ENCODE peak calls at places on chromosomes 11 and 22, in four cellular contexts. One of them, this sample, is unnamed.

GRCh38 chr11:1401656-1402221 is 12.0 kb downstream of the BRSK2 start:
- DNase-seq in heart left ventricle: peak
- DNase-seq in body of pancreas: peak
- DNase-seq in NB4: peak
- DNase-seq in this sample: peak

GRCh38 chr11:65013130-65013691 is 749 bp upstream of the ARL2 start:
- DNase-seq in heart left ventricle: peak
- DNase-seq in body of pancreas: peak
- DNase-seq in NB4: peak
- DNase-seq in this sample: peak

GRCh38 chr22:17472886-17473285 is 90.4 kb upstream of the SLC25A18 start:
- DNase-seq in heart left ventricle: no peak
- DNase-seq in body of pancreas: no peak
- DNase-seq in NB4: no peak
- DNase-seq in this sample: no peak

GRCh38 chr11:127017482-127017881 is 16.9 kb upstream of the KIRREL3 start:
- DNase-seq in heart left ventricle: no peak
- DNase-seq in body of pancreas: no peak
- DNase-seq in NB4: no peak
- DNase-seq in this sample: no peak

GRCh38 chr11:121451178-121451981 is 734 bp upstream of the SORL1 start:
- DNase-seq in heart left ventricle: no peak
- DNase-seq in body of pancreas: peak
- DNase-seq in NB4: peak
- DNase-seq in this sample: peak

GRCh38 chr22:30602049-30602448 is 4.9 kb upstream of the TCN2 start:
- DNase-seq in heart left ventricle: no peak
- DNase-seq in body of pancreas: no peak
- DNase-seq in NB4: peak
- DNase-seq in this sample: no peak

GRCh38 chr22:43861529-43861928 is 784 bp downstream of the SULT4A1 start:
- DNase-seq in heart left ventricle: no peak
- DNase-seq in body of pancreas: no peak
- DNase-seq in NB4: no peak
- DNase-seq in this sample: no peak

GRCh38 chr11:15918212-15918611 is 438.1 kb downstream of the SOX6 start:
- DNase-seq in heart left ventricle: no peak
- DNase-seq in body of pancreas: no peak
- DNase-seq in NB4: no peak
- DNase-seq in this sample: no peak

GRCh38 chr11:65653229-65654225 is 9.2 kb downstream of the RELA start:
- DNase-seq in heart left ventricle: peak
- DNase-seq in body of pancreas: peak
- DNase-seq in NB4: no peak
- DNase-seq in this sample: peak

GRCh38 chr11:8531312-8531711 is 62.7 kb downstream of the STK33 start:
- DNase-seq in heart left ventricle: peak
- DNase-seq in body of pancreas: no peak
- DNase-seq in NB4: no peak
- DNase-seq in this sample: no peak

GRCh38 chr22:46688949-46689348 is 49.1 kb downstream of the CERK start:
- DNase-seq in heart left ventricle: peak
- DNase-seq in body of pancreas: no peak
- DNase-seq in NB4: no peak
- DNase-seq in this sample: no peak

GRCh38 chr11:93921695-93922468 is 71.5 kb upstream of the VSTM5 start:
- DNase-seq in heart left ventricle: peak
- DNase-seq in body of pancreas: peak
- DNase-seq in NB4: peak
- DNase-seq in this sample: peak

GRCh38 chr11:65870706-65871681 is 1.6 kb downstream of the EFEMP2 start:
- DNase-seq in heart left ventricle: peak
- DNase-seq in body of pancreas: peak
- DNase-seq in NB4: peak
- DNase-seq in this sample: peak

GRCh38 chr11:91947215-91947614 is 277.4 kb upstream of the FAT3 start:
- DNase-seq in heart left ventricle: peak
- DNase-seq in body of pancreas: peak
- DNase-seq in NB4: no peak
- DNase-seq in this sample: no peak

GRCh38 chr11:28152743-28153142 is 44.6 kb downstream of the METTL15 start:
- DNase-seq in heart left ventricle: no peak
- DNase-seq in body of pancreas: no peak
- DNase-seq in NB4: no peak
- DNase-seq in this sample: no peak

GRCh38 chr22:45208993-45209838 is 31.5 kb downstream of the KIAA0930 start:
- DNase-seq in heart left ventricle: no peak
- DNase-seq in body of pancreas: no peak
- DNase-seq in NB4: peak
- DNase-seq in this sample: no peak

GRCh38 chr11:115334932-115335788 is 169.1 kb downstream of the CADM1 start:
- DNase-seq in heart left ventricle: no peak
- DNase-seq in body of pancreas: no peak
- DNase-seq in NB4: peak
- DNase-seq in this sample: no peak

GRCh38 chr11:116984589-116984988 is 113.6 kb downstream of the SIK3 start:
- DNase-seq in heart left ventricle: no peak
- DNase-seq in body of pancreas: no peak
- DNase-seq in NB4: peak
- DNase-seq in this sample: no peak

GRCh38 chr11:62575837-62576236 is 2.1 kb upstream of the EEF1G start:
- DNase-seq in heart left ventricle: no peak
- DNase-seq in body of pancreas: no peak
- DNase-seq in NB4: no peak
- DNase-seq in this sample: no peak
- H3K4me3 ChIP-seq in heart left ventricle: no peak
- H3K4me3 ChIP-seq in body of pancreas: no peak
- H3K4me3 ChIP-seq in NB4: no peak
- H3K4me3 ChIP-seq in this sample: no peak

GRCh38 chr22:40156001-40156516 is 21.7 kb upstream of the TNRC6B start:
- DNase-seq in heart left ventricle: no peak
- DNase-seq in body of pancreas: peak
- DNase-seq in NB4: peak
- DNase-seq in this sample: peak
- TF ChIP-seq CTCF in heart left ventricle: no peak
- TF ChIP-seq CTCF in body of pancreas: no peak
- TF ChIP-seq CTCF in NB4: no peak
- TF ChIP-seq CTCF in this sample: no peak

GRCh38 chr11:111764621-111765020 is 1.6 kb downstream of the PPP2R1B start:
- DNase-seq in heart left ventricle: no peak
- DNase-seq in body of pancreas: no peak
- DNase-seq in NB4: no peak
- DNase-seq in this sample: no peak

GRCh38 chr11:111762981-111763643 is 3.1 kb downstream of the PPP2R1B start:
- DNase-seq in heart left ventricle: no peak
- DNase-seq in body of pancreas: no peak
- DNase-seq in NB4: no peak
- DNase-seq in this sample: no peak

GRCh38 chr11:111765984-111766833 is at the start of gene PPP2R1B:
- DNase-seq in heart left ventricle: peak
- DNase-seq in body of pancreas: peak
- DNase-seq in NB4: peak
- DNase-seq in this sample: peak

GRCh38 chr11:111766834-111767142 is 599 bp upstream of the PPP2R1B start:
- DNase-seq in heart left ventricle: no peak
- DNase-seq in body of pancreas: no peak
- DNase-seq in NB4: no peak
- DNase-seq in this sample: no peak

DNA sequence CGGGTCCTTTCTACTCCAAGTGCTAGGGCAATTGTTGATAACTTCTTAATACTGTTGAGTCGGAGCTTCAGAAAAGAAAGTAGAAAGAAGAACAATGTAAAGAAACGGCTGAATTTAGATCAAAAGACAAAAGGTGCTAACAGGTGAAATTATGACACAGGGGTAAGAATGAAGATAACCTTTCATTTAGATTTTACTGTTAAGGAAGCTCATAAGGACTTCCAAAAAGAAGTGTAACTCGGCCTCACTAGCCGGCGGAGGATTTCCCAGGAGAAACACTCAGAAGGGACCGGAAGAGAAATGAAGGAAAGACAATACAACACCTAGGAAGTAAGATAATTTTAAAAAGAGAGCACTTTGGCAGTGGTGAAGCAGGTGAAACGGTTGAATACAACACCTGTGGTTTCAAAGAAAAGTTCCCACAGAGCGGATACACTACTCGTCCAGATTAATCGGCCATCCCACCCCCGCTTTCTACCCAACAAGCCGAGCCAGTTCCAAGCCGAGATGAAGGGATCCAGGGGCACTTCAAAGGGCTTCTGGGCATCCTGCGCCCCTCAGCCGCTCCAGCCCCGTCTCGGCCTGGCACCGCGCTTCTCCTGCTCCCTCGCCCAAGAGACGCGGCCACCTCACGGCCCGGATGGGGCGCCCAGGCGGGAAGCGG is 737 bp downstream of the PPP2R1B start:
- DNase-seq in heart left ventricle: no peak
- DNase-seq in body of pancreas: peak
- DNase-seq in NB4: no peak
- DNase-seq in this sample: peak
- H3K4me3 ChIP-seq in heart left ventricle: peak
- H3K4me3 ChIP-seq in body of pancreas: peak
- H3K4me3 ChIP-seq in NB4: peak
- H3K4me3 ChIP-seq in this sample: peak

GRCh38 chr11:73135346-73136284 is 6.5 kb downstream of the FCHSD2 start:
- DNase-seq in heart left ventricle: no peak
- DNase-seq in body of pancreas: no peak
- DNase-seq in NB4: no peak
- DNase-seq in this sample: no peak

GRCh38 chr11:73140213-73141030 is 1.7 kb downstream of the FCHSD2 start:
- DNase-seq in heart left ventricle: peak
- DNase-seq in body of pancreas: peak
- DNase-seq in NB4: peak
- DNase-seq in this sample: peak

GRCh38 chr11:73137942-73138274 is 4.2 kb downstream of the FCHSD2 start:
- DNase-seq in heart left ventricle: no peak
- DNase-seq in body of pancreas: no peak
- DNase-seq in NB4: no peak
- DNase-seq in this sample: no peak

GRCh38 chr11:73139476-73140198 is 2.5 kb downstream of the FCHSD2 start:
- DNase-seq in heart left ventricle: no peak
- DNase-seq in body of pancreas: no peak
- DNase-seq in NB4: no peak
- DNase-seq in this sample: no peak

DNA sequence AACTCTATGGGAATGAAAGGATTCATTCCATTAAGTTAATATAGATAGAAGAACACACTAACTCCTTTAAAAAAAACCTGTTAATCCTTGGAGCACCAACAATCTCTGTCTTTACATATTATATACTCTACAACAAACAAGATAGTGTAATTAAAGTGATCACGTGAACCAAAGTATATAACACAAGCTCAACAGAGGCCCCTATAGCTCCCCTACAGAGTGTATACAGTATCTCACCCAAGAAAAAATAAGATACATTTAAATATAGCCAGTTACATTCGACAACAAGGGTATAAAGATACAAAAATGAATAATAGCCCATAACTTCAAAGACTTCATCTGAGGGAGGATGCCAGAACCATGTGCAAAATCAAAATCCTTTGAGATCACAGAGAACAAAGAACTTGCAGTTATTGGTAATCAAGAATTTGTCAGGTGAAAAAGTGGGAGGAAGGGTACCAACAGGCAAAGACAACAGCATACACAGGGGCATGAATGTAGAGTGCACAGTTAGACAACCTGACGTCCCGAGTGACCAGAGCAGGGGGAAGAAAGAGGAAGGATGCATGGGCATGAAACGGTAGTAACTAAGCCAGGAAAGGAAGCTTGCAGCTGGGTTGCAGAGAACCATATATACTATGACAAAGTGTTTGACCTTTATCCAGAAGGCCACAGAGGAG is 4.7 kb downstream of the FCHSD2 start:
- DNase-seq in heart left ventricle: no peak
- DNase-seq in body of pancreas: no peak
- DNase-seq in NB4: peak
- DNase-seq in this sample: no peak
- TF ChIP-seq CTCF in heart left ventricle: no peak
- TF ChIP-seq CTCF in body of pancreas: no peak
- TF ChIP-seq CTCF in NB4: no peak
- TF ChIP-seq CTCF in this sample: no peak

DNA sequence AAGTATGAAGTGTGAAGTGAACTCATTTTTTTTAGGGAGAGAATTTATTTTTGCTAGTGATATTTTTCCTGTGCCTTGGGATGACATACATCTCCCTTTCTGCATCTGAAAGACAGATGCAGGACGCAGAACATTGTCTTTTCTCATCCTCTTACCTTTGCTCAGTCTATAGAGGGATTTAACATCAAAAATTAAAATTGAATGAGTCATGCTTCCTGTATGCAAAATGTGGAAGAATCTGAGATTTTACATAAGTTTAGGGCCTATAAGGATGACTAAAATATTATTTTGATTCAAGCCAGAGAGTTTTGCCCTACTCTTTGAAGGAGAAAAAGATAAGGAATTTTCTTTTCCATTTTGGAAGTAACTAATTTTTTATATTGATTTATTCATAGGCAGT is 27.3 kb downstream of the XRCC6 start:
- DNase-seq in heart left ventricle: no peak
- DNase-seq in body of pancreas: no peak
- DNase-seq in NB4: no peak
- DNase-seq in this sample: no peak
- H3K4me3 ChIP-seq in heart left ventricle: no peak
- H3K4me3 ChIP-seq in body of pancreas: no peak
- H3K4me3 ChIP-seq in NB4: no peak
- H3K4me3 ChIP-seq in this sample: no peak

GRCh38 chr22:37563153-37564081 is 3.1 kb downstream of the CDC42EP1 start:
- DNase-seq in heart left ventricle: peak
- DNase-seq in body of pancreas: peak
- DNase-seq in NB4: no peak
- DNase-seq in this sample: peak

GRCh38 chr22:37561209-37562048 is 1.1 kb downstream of the CDC42EP1 start:
- DNase-seq in heart left ventricle: peak
- DNase-seq in body of pancreas: peak
- DNase-seq in NB4: peak
- DNase-seq in this sample: peak

GRCh38 chr22:37564111-37564711 is 3.9 kb downstream of the CDC42EP1 start:
- DNase-seq in heart left ventricle: peak
- DNase-seq in body of pancreas: no peak
- DNase-seq in NB4: no peak
- DNase-seq in this sample: no peak

GRCh38 chr22:37560682-37561208 is 465 bp downstream of the CDC42EP1 start:
- DNase-seq in heart left ventricle: peak
- DNase-seq in body of pancreas: peak
- DNase-seq in NB4: no peak
- DNase-seq in this sample: peak

GRCh38 chr22:37562049-37562784 is 1.9 kb downstream of the CDC42EP1 start:
- DNase-seq in heart left ventricle: no peak
- DNase-seq in body of pancreas: peak
- DNase-seq in NB4: no peak
- DNase-seq in this sample: no peak
- TF ChIP-seq CTCF in heart left ventricle: no peak
- TF ChIP-seq CTCF in body of pancreas: no peak
- TF ChIP-seq CTCF in NB4: no peak
- TF ChIP-seq CTCF in this sample: no peak

GRCh38 chr11:89489930-89490329 is 1.2 kb downstream of the NOX4 start:
- DNase-seq in heart left ventricle: no peak
- DNase-seq in body of pancreas: no peak
- DNase-seq in NB4: no peak
- DNase-seq in this sample: no peak
- H3K4me3 ChIP-seq in heart left ventricle: no peak
- H3K4me3 ChIP-seq in body of pancreas: no peak
- H3K4me3 ChIP-seq in NB4: no peak
- H3K4me3 ChIP-seq in this sample: no peak

This sample was measured in thyroid gland.